ENCODE peak calls at places on chromosomes 1 and 21, in seven cellular contexts. B, L, M, X, P, K and G are unnamed samples.

GRCh38 chr1:70387507-70387906 is 23.6 kb upstream of the CTH start:
- DNase-seq in K (no peak), B (no peak), X (no peak), L (no peak), P (no peak), M (no peak), G (no peak)

GRCh38 chr1:107695341-107695740 is 269.6 kb downstream of the VAV3 start:
- DNase-seq in K (no peak), M (no peak), B (no peak), P (no peak), L (no peak), X (no peak), G (no peak)

GRCh38 chr1:56360021-56360420 is 219.3 kb downstream of the PLPP3 start:
- DNase-seq in P (no peak), L (peak; percentile 86), X (no peak), K (no peak), M (peak; percentile 85), B (no peak), G (no peak)

GRCh38 chr1:151534662-151535278 is 5.3 kb upstream of the TUFT1 start:
- DNase-seq in X (peak; percentile 78), B (peak; percentile 93), L (peak; percentile 67), M (peak; percentile 62), K (no peak), P (peak; percentile 80), G (peak; percentile 88)

GRCh38 chr1:234969630-234970370 is 158.8 kb downstream of the TOMM20 start:
- DNase-seq in X (peak; percentile 68), B (peak; percentile 82), K (no peak), L (peak; percentile 92), P (peak; percentile 80), M (peak; percentile 94), G (peak; percentile 63)

GRCh38 chr1:109399326-109399957 is 1.7 kb upstream of the SORT1 start:
- DNase-seq in M (peak; percentile 68), P (no peak), X (peak; percentile 57), L (peak; percentile 59), K (peak; percentile 76), B (no peak), G (peak; percentile 93)

GRCh38 chr1:178344513-178345077 is 152.2 kb downstream of the CLEC20A start:
- DNase-seq in B (no peak), L (peak; percentile 92), M (peak; percentile 79), X (peak; percentile 87), P (no peak), K (no peak), G (peak; percentile 63)

GRCh38 chr1:241163363-241163762 is 193.6 kb downstream of the RGS7 start:
- DNase-seq in P (peak; percentile 49), B (no peak), K (no peak), M (no peak), X (peak; percentile 8), L (no peak), G (no peak)

GRCh38 chr1:40748841-40749718 is 34.5 kb upstream of the KCNQ4 start:
- DNase-seq in K (no peak), M (no peak), L (no peak), X (no peak), P (no peak), B (no peak), G (no peak)

GRCh38 chr1:175274368-175274767 is 81.8 kb upstream of the KIAA0040 start:
- DNase-seq in K (no peak), L (no peak), X (no peak), B (no peak), M (no peak), P (no peak), G (no peak)

GRCh38 chr1:40944841-40945430 is 34.6 kb upstream of the CTPS1 start:
- DNase-seq in B (no peak), M (no peak), K (no peak), X (no peak), P (no peak), L (peak; percentile 43), G (peak; percentile 48)

GRCh38 chr1:65177457-65177856 is 29.5 kb downstream of the AK4 start:
- DNase-seq in L (peak; percentile 68), B (no peak), K (no peak), M (peak; percentile 55), X (peak; percentile 84), P (no peak), G (peak; percentile 31)

GRCh38 chr1:229149435-229149834 is 121.5 kb upstream of the RAB4A start:
- DNase-seq in L (no peak), B (no peak), P (no peak), X (no peak), M (no peak), K (no peak), G (no peak)

GRCh38 chr1:167722870-167723251 is 1.1 kb downstream of the MPZL1 start:
- DNase-seq in X (no peak), L (no peak), P (no peak), K (no peak), B (no peak), M (no peak), G (peak; percentile 17)

GRCh38 chr1:202012544-202013478 is 2.4 kb downstream of the ELF3 start:
- DNase-seq in K (no peak), L (no peak), X (no peak), B (no peak), P (no peak), M (no peak), G (no peak)

GRCh38 chr1:185045793-185046441 is 559 bp downstream of the RNF2 start:
- DNase-seq in K (peak; percentile 44), B (peak; percentile 69), X (peak; percentile 80), P (peak; percentile 48), L (peak; percentile 31), M (peak; percentile 60), G (peak; percentile 19)

GRCh38 chr1:82806133-82806532 is 1005.4 kb downstream of the ADGRL2 start:
- DNase-seq in M (no peak), B (no peak), P (no peak), X (no peak), K (no peak), L (no peak), G (no peak)

GRCh38 chr1:226572325-226572726 is 23.8 kb downstream of the STUM start:
- DNase-seq in K (no peak), L (no peak), P (no peak), B (no peak), M (no peak), X (no peak), G (no peak)

GRCh38 chr1:156502749-156503671 is 2.4 kb upstream of the MEF2D start:
- DNase-seq in P (peak; percentile 96), M (peak; percentile 99), L (peak; percentile 98), K (no peak), B (peak; percentile 75), X (peak; percentile 99), G (peak; percentile 61)

GRCh38 chr1:23370744-23371710 is 1.4 kb upstream of the ZNF436 start:
- DNase-seq in M (peak; percentile 38), P (peak; percentile 82), X (peak; percentile 98), B (peak; percentile 71), L (no peak), K (peak; percentile 97), G (no peak)

GRCh38 chr1:181149326-181150000 is 61.0 kb downstream of the IER5 start:
- DNase-seq in P (no peak), B (no peak), X (no peak), L (no peak), K (no peak), M (no peak), G (no peak)
- H4K8ac ChIP-seq in P (no peak overlapping the region), B (no peak overlapping the region), X (no peak overlapping the region), L (no peak overlapping the region), K (no peak overlapping the region), M (no peak overlapping the region), G (no peak overlapping the region)

GRCh38 chr1:66253330-66253921 is 280.5 kb upstream of the SGIP1 start:
- DNase-seq in M (peak; percentile 79), B (no peak), K (peak; percentile 20), L (peak; percentile 85), X (peak; percentile 76), P (no peak), G (peak; percentile 81)
- H2BK120ac ChIP-seq in M (no peak overlapping the region), B (no peak overlapping the region), K (no peak overlapping the region), L (no peak overlapping the region), X (no peak overlapping the region), P (no peak overlapping the region), G (no peak overlapping the region)

DNA sequence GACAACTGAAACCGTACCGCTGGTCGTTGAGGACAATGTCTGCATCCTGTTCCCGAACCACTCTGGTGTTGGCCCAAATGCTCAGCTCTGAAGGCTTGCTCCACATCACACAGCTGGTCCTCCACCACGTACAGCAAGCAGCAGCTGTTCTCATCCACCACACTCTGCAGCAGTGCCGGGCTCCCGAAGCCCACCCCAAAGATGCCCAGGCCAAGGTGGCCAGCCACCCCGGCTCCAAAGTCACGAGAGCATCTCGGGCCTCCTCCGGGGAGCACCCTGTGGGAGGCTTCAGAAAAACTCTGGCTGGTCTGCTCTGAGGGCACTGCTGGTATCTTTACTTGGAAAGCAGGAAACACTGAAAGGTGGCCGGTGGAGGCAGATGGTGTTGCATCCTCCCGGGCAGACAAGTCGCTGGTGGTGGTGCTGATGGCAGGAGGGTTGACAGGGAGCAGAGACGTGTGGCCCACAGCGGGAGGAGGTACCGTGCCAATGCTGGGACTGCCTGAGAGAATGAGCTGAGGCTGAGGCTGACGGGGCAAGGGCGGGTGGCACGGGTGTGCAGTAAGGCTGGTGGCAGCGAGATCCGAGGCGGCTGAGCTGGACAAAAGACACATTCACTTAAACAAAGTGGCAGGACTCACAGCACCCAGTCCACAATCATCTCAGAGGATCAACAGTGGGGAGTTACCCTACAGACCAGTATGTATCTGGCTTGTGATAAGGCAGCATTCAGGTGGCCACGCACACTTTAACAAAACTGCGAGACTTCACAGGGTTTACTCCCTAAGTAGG is 6.5 kb upstream of the CCDC27 start:
- DNase-seq in X (no peak), B (no peak), M (peak; percentile 29), P (no peak), L (peak; percentile 5), K (no peak), G (no peak)
- H4K8ac ChIP-seq in X (no peak overlapping the region), B (no peak overlapping the region), M (no peak overlapping the region), P (no peak overlapping the region), L (peak overlapping the region; percentile 69), K (no peak overlapping the region), G (no peak overlapping the region)

GRCh38 chr1:92843429-92844352 is 11.9 kb downstream of the RPL5 start:
- DNase-seq in X (no peak), M (no peak), K (no peak), P (no peak), L (no peak), B (no peak), G (no peak)

GRCh38 chr1:92843046-92843423 is 11.2 kb downstream of the RPL5 start:
- DNase-seq in L (no peak), B (no peak), K (no peak), X (no peak), M (no peak), P (no peak), G (no peak)

GRCh38 chr1:92844439-92844838 is 12.6 kb downstream of the RPL5 start:
- DNase-seq in B (no peak), L (no peak), X (no peak), P (no peak), K (no peak), M (no peak), G (no peak)

GRCh38 chr1:92848201-92848600 is 16.4 kb downstream of the RPL5 start:
- DNase-seq in X (no peak), M (no peak), B (no peak), K (no peak), P (no peak), L (no peak), G (no peak)

GRCh38 chr1:92845908-92846307 is 14.1 kb downstream of the RPL5 start:
- DNase-seq in L (no peak), M (no peak), K (no peak), B (no peak), X (no peak), P (no peak), G (no peak)
- H2BK120ac ChIP-seq in L (no peak overlapping the region), M (no peak overlapping the region), K (no peak overlapping the region), B (no peak overlapping the region), X (no peak overlapping the region), P (no peak overlapping the region), G (no peak overlapping the region)

GRCh38 chr21:42092805-42093590 is 21.9 kb downstream of the UMODL1 start:
- DNase-seq in X (peak; percentile 46), P (no peak), M (peak; percentile 27), K (no peak), B (no peak), L (no peak), G (no peak)
- H4K8ac ChIP-seq in X (no peak overlapping the region), P (no peak overlapping the region), M (no peak overlapping the region), K (no peak overlapping the region), B (no peak overlapping the region), L (no peak overlapping the region), G (no peak overlapping the region)